ENCODE peak calls at places on chromosomes 11 and 22, in five cellular contexts. L is fibroblast of lung, V is right lobe of liver, H is lung, J is body of pancreas. D is an unnamed sample.

GRCh38 chr22:35587447-35587870 is 29.7 kb downstream of the MB start:
- DNase-seq in L (no peak), J (peak; percentile 66), H (peak; percentile 81), V (peak; percentile 77), D (no peak)

GRCh38 chr11:118921929-118922744 is 3.6 kb downstream of the BCL9L start:
- DNase-seq in L (peak; percentile 87), J (peak; percentile 95), H (peak; percentile 83), V (peak; percentile 95), D (no peak)

GRCh38 chr11:66418168-66418985 is 2.5 kb upstream of the NPAS4 start:
- DNase-seq in V (no peak), J (peak; percentile 71), L (peak; percentile 94), H (peak; percentile 41), D (peak; percentile 55)

GRCh38 chr11:130024356-130024755 is 21.7 kb upstream of the PRDM10 start:
- DNase-seq in J (no peak), L (no peak), V (no peak), H (no peak), D (no peak)

GRCh38 chr11:69342588-69343330 is 48.8 kb downstream of the MYEOV start:
- DNase-seq in J (no peak), H (peak; percentile 26), V (peak; percentile 24), L (no peak), D (no peak)

GRCh38 chr11:126357969-126358762 is 2.7 kb downstream of the ST3GAL4 start:
- DNase-seq in V (no peak), J (no peak), L (no peak), H (no peak), D (no peak)

GRCh38 chr11:18669211-18669593 is 29.4 kb upstream of the TMEM86A start:
- DNase-seq in H (no peak), V (no peak), J (peak; percentile 19), L (no peak), D (peak; percentile 17)

GRCh38 chr11:86469491-86470388 is 95.1 kb downstream of the CCDC81 start:
- DNase-seq in J (no peak), L (no peak), V (no peak), H (no peak), D (no peak)

GRCh38 chr22:19003518-19003917 is 67.4 kb upstream of the PRODH start:
- DNase-seq in L (no peak), J (no peak), V (no peak), H (no peak), D (no peak)

GRCh38 chr11:73520358-73521061 is 77.4 kb downstream of the FAM168A start:
- DNase-seq in H (no peak), L (peak; percentile 45), V (no peak), J (no peak), D (no peak)

GRCh38 chr11:33703771-33704170 is 3.1 kb upstream of the C11orf91 start:
- DNase-seq in J (peak; percentile 46), H (no peak), V (no peak), L (no peak), D (no peak)

GRCh38 chr11:130772266-130773227 is 143.7 kb downstream of the SNX19 start:
- DNase-seq in J (peak; percentile 52), L (peak; percentile 99), H (no peak), V (no peak), D (no peak)

GRCh38 chr11:48150213-48150612 is 66.4 kb upstream of the OR4B1 start:
- DNase-seq in J (no peak), H (no peak), V (no peak), L (peak; percentile 22), D (no peak)

GRCh38 chr11:90434858-90435257 is 212.0 kb upstream of the CHORDC1 start:
- DNase-seq in L (peak; percentile 4), J (peak; percentile 3), H (no peak), V (peak; percentile 52), D (no peak)

GRCh38 chr11:129840236-129840635 is 24.6 kb downstream of the TMEM45B start:
- DNase-seq in L (no peak), H (no peak), V (no peak), J (peak; percentile 19), D (no peak)

DNA sequence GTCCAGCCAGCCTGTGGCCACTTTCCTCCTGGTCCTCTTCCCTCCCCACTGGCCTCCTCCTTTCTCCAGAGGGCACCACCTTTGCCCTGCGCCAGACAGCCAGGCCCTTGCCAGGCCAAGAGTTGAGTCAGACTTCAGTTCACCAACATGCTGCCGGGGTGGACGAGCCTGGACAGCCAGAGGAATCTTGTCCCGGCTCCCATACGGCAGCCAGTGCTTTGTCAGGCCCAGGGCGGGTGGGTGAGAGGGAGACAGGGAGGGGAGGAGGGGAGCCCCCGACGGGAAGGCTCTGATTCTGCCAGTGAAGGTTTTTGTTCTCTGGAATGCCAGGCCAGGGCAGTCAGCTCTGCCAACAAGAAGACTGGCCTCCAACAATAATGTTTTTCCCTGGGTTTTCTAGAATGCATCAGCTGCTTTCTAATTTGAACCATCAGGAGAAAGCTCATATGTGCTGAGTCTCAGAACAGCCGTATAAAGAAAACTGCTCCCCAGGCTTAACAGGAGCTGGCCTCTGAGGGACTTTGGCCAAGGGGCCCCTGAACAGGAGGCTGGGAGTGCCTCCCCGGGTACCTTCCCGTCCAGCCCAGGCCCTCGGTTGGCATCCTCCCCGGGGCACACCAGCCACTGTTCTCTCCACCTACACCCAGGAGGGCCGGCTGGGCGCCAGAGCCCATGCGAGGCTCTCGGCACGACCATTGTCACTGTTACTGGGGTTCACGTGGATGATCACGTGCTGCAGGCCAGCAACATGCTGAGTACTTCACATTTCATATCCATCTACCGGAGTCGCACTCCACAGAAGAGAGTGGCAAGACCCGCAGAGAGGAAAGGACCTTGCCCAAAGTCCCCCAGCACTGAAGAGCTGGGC is 28.6 kb downstream of the LIF start:
- DNase-seq in J (no peak), L (no peak), H (no peak), V (no peak), D (no peak)
- H3K27ac ChIP-seq in J (no peak overlapping the region), L (peak overlapping the region; percentile 18), H (no peak overlapping the region), V (no peak overlapping the region), D (no peak overlapping the region)

GRCh38 chr11:27696112-27696511 is 4.1 kb downstream of the BDNF start:
- DNase-seq in V (no peak), J (no peak), L (peak; percentile 28), H (no peak), D (no peak)
- H3K4me3 ChIP-seq in V (no peak overlapping the region), J (no peak overlapping the region), L (no peak overlapping the region), H (no peak overlapping the region), D (no peak overlapping the region)

DNA sequence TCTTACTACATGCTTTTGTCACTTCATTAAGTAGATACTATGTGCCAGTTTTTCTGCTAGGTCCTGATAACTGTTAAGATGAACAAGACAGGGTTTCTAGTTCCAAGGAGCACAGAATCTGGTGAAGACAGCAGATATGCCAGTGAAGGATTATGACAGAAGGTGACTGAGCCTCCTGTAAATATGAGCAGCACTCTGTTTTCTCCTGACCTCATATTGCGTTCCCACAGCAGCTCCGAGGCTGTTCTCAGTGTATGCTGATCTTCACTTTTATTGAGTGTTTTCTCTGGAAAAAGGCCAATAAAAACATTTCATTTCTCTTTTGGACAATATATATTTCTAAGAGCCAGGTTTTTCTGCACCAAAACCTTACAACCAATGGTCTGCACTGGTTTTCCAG is 45.9 kb downstream of the HEPHL1 start:
- DNase-seq in V (no peak), J (no peak), L (peak; percentile 26), H (no peak), D (no peak)
- H3K27ac ChIP-seq in V (no peak overlapping the region), J (no peak overlapping the region), L (no peak overlapping the region), H (no peak overlapping the region), D (no peak overlapping the region)

DNA sequence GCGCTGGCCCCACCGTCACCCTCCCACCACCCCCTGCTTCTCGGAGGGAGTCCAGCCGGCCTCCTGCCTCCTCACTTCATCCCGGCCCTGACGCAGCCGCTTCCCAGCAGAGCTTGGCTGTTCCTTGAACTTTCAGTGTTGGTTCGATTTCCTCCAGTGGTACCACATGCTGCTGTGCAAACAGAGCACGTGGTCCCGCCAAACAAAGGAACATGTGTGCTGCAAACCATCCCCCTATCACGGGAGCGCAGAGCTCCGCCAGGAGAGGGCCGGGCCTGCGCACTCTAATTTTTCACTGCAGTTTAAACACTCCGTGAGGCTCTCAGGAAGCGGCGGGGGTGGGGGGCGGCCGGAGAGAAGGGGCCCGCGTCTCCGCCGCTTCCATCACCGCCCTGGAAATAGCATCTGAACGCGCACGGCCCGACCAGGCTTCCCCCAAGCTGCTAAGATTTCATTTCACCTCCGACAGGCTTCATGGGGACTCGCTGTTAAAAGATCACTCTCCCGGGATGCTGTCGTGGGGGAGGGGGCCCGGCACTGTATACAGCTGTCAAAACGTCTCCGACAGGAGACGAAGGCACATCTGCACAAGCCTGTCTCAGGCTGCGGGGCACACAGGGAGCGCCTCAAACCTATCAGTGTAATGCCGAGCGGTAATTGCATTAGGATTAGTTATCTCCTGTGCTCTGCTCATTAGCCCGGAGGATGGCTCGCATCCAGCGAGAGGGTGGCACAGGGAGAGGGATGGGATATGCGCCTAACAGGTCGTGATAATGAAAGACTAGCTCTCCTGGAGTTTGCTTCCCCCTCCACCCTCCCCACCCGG is 269.9 kb upstream of the SORL1-AS1 start:
- DNase-seq in H (peak; percentile 44), J (peak; percentile 90), V (peak; percentile 55), L (peak; percentile 99), D (no peak)
- H3K4me3 ChIP-seq in H (no peak overlapping the region), J (no peak overlapping the region), V (peak overlapping the region; percentile 11), L (peak overlapping the region; percentile 46), D (no peak overlapping the region)

D was measured in CD8-positive, alpha-beta T cell.